ENCODE peak calls at places on chromosomes 13 and 19, in ten cellular contexts. A is breast epithelium; C is A172; W is stimulated activated CD4-positive, alpha-beta T cell treated with anti-CD3 and anti-CD28 coated beads, Interleukin-12 subunit alpha, Interleukin-12 subunit beta, amount 100 ng/mL, for 24 hours; D is BE2C; V is caudate nucleus; G is CD8-positive, alpha-beta T cell; J is amniotic stem cell; R is HCT116; F is tibial artery. K is an unnamed sample.

GRCh38 chr19:18304194-18304495 is 18.7 kb downstream of the LSM4 start:
- DNase-seq in A (no peak), C (no peak), W (no peak), D (no peak), V (no peak), G (no peak), J (no peak), R (no peak), F (peak; percentile 34), K (no peak)

GRCh38 chr19:47093841-47094240 is 19.7 kb downstream of the ZC3H4 start:
- DNase-seq in A (no peak), C (no peak), W (no peak), D (no peak), V (no peak), G (no peak), J (no peak), R (no peak), F (no peak), K (no peak)

GRCh38 chr19:29685326-29685725 is 20.1 kb downstream of the PLEKHF1 start:
- DNase-seq in A (no peak), C (no peak), W (no peak), D (no peak), V (no peak), G (no peak), J (no peak), R (no peak), F (no peak), K (no peak)

GRCh38 chr13:88623150-88623549 is 952.0 kb downstream of the SLITRK5 start:
- DNase-seq in A (no peak), C (no peak), W (no peak), D (no peak), V (no peak), G (no peak), J (no peak), R (no peak), F (no peak), K (no peak)

GRCh38 chr13:71880753-71881541 is 13.9 kb upstream of the DACH1 start:
- DNase-seq in A (no peak), C (peak; percentile 23), W (no peak), D (no peak), V (no peak), G (no peak), J (no peak), R (no peak), F (no peak), K (no peak)

GRCh38 chr13:18949489-18949761 is 232.2 kb downstream of the TUBA3C start:
- DNase-seq in A (no peak), C (no peak), W (no peak), D (no peak), V (no peak), G (no peak), J (no peak), R (no peak), F (no peak), K (no peak)

GRCh38 chr13:46992383-46992952 is 95.6 kb upstream of the HTR2A start:
- DNase-seq in A (no peak), C (peak; percentile 23), W (no peak), D (peak; percentile 23), V (no peak), G (no peak), J (no peak), R (peak; percentile 16), F (no peak), K (no peak)

GRCh38 chr13:41960195-41960699 is 662 bp downstream of the VWA8 start:
- DNase-seq in A (no peak), C (peak; percentile 11), W (no peak), D (peak; percentile 24), V (no peak), G (no peak), J (no peak), R (no peak), F (no peak), K (no peak)